ENCODE peak calls at places on chromosome 4, in nine cellular contexts. M is lung; V is left ventricle myocardium inferior; J is Panc1; Y is breast epithelium; L is CD8-positive, alpha-beta T cell; F is IMR-90; I is esophagus muscularis mucosa; C is colonic mucosa. S is an unnamed sample.

GRCh38 chr4:8723222-8723980 is 130.8 kb downstream of the CPZ start:
- DNase-seq in M (no peak), V (no peak), J (no peak), Y (no peak), L (no peak), F (no peak), I (no peak), C (no peak), S (peak; percentile 26)

GRCh38 chr4:140038031-140038533 is 115.9 kb downstream of the MAML3 start:
- DNase-seq in M (no peak), V (no peak), J (no peak), Y (no peak), L (no peak), F (peak; percentile 71), I (no peak), C (no peak), S (no peak)

GRCh38 chr4:19130836-19131235 is 1109.3 kb upstream of the LCORL start:
- DNase-seq in M (no peak), V (no peak), J (no peak), Y (no peak), L (no peak), F (peak; percentile 80), I (no peak), C (no peak), S (no peak)

GRCh38 chr4:151862766-151863165 is 102.0 kb upstream of the GATB start:
- DNase-seq in M (no peak), V (no peak), J (no peak), Y (no peak), L (no peak), F (peak; percentile 13), I (no peak), C (no peak), S (no peak)

GRCh38 chr4:55758081-55758480 is 61.5 kb upstream of the EXOC1L start:
- DNase-seq in M (no peak), V (no peak), J (no peak), Y (no peak), L (no peak), F (no peak), I (no peak), C (no peak), S (no peak)

GRCh38 chr4:39975488-39976089 is 2.1 kb downstream of the PDS5A start:
- DNase-seq in M (no peak), V (no peak), J (no peak), Y (no peak), L (no peak), F (peak; percentile 86), I (no peak), C (no peak), S (no peak)

GRCh38 chr4:118288097-118288496 is 64.7 kb downstream of the PRSS12 start:
- DNase-seq in M (no peak), V (no peak), J (no peak), Y (no peak), L (no peak), F (peak; percentile 97), I (no peak), C (no peak), S (no peak)

GRCh38 chr4:181822005-181822375 is 421.2 kb upstream of the TENM3 start:
- DNase-seq in M (no peak), V (no peak), J (no peak), Y (no peak), L (no peak), F (no peak), I (no peak), C (no peak), S (no peak)

GRCh38 chr4:41976775-41977516 is 4.6 kb upstream of the DCAF4L1 start:
- DNase-seq in M (no peak), V (no peak), J (no peak), Y (no peak), L (no peak), F (peak; percentile 2), I (no peak), C (no peak), S (no peak)

GRCh38 chr4:95534032-95534431 is 14.7 kb downstream of the UNC5C start:
- DNase-seq in M (no peak), V (no peak), J (no peak), Y (no peak), L (no peak), F (no peak), I (no peak), C (no peak), S (no peak)

GRCh38 chr4:156228706-156229105 is 275.0 kb upstream of the CTSO start:
- DNase-seq in M (no peak), V (no peak), J (no peak), Y (no peak), L (no peak), F (peak; percentile 11), I (no peak), C (no peak), S (no peak)

GRCh38 chr4:169005453-169006099 is 4.5 kb downstream of the CBR4 start:
- DNase-seq in M (no peak), V (no peak), J (no peak), Y (no peak), L (no peak), F (peak; percentile 35), I (no peak), C (no peak), S (no peak)

GRCh38 chr4:16199132-16199531 is 27.1 kb downstream of the TAPT1 start:
- DNase-seq in M (no peak), V (no peak), J (no peak), Y (no peak), L (no peak), F (peak; percentile 37), I (no peak), C (no peak), S (no peak)

GRCh38 chr4:156293657-156294297 is 340.1 kb upstream of the CTSO start:
- DNase-seq in M (no peak), V (no peak), J (no peak), Y (no peak), L (no peak), F (peak; percentile 93), I (no peak), C (no peak), S (no peak)

GRCh38 chr4:40747436-40747835 is 2.3 kb upstream of the NSUN7 start:
- DNase-seq in M (no peak), V (no peak), J (no peak), Y (no peak), L (no peak), F (no peak), I (no peak), C (no peak), S (no peak)

GRCh38 chr4:121989715-121990114 is 37.9 kb upstream of the TRPC3 start:
- DNase-seq in M (no peak), V (no peak), J (no peak), Y (no peak), L (no peak), F (peak; percentile 56), I (no peak), C (no peak), S (no peak)

GRCh38 chr4:1572521-1572920 is 111.6 kb downstream of the FAM53A start:
- DNase-seq in M (no peak), V (no peak), J (no peak), Y (no peak), L (peak; percentile 14), F (no peak), I (no peak), C (no peak), S (no peak)

DNA sequence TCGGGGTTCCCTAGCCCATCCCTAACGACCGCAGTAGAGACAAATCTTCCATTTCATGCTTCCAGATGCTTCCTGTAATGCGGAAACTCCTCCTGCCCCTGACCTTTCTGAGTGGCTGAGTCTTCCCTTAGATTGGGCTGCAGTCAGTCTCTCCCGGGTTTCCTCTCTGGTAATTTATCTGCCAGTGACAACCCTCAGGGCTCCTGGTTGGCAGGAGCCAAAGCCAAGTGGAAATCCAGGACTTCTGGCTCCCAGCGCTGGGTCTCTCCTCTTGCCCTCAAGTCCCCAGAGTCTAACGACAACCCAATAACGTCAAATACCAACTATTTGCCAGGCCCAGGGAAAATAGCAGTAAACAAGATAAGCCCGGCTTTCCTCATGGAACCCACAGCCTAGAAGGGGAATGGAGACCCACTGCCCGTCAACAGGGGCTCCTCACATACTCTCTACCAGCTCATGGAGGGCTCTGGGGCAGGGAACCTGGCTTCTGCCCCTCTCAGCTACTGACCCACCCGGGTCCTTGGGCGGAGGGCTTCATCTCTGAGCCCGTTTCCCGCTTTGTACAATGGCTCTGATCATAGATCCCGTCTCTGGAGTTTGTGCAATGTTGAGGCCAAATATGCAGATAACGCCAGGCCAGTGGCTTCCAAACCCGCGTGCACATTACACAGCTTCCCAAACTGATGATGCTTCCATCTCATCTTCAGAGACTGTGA is 1.1 kb upstream of the TBC1D14 start:
- DNase-seq in M (no peak), V (no peak), J (no peak), Y (no peak), L (no peak), F (peak; percentile 50), I (no peak), C (no peak), S (no peak)
- H3K4me1 ChIP-seq in M (peaks cover 25% of the 10 kb centered on the region), V (peaks cover 57% of the 10 kb centered on the region), J (peaks cover 21% of the 10 kb centered on the region), Y (no peaks in the 10 kb centered on the region), L (peaks cover 34% of the 10 kb centered on the region), F (peaks cover 9% of the 10 kb centered on the region), I (peaks cover 22% of the 10 kb centered on the region), C (peaks cover 4% of the 10 kb centered on the region), S (peaks cover 25% of the 10 kb centered on the region)

GRCh38 chr4:188113156-188113555 is 3.8 kb upstream of the TRIML2 start:
- DNase-seq in M (no peak), V (no peak), J (no peak), Y (no peak), L (no peak), F (peak; percentile 28), I (no peak), C (no peak), S (no peak)

GRCh38 chr4:188121530-188121929 is 12.1 kb upstream of the TRIML2 start:
- DNase-seq in M (no peak), V (no peak), J (no peak), Y (no peak), L (no peak), F (no peak), I (no peak), C (no peak), S (no peak)

GRCh38 chr4:188117631-188118030 is 8.2 kb upstream of the TRIML2 start:
- DNase-seq in M (no peak), V (no peak), J (no peak), Y (no peak), L (no peak), F (no peak), I (no peak), C (no peak), S (no peak)
- H3K27me3 ChIP-seq in M (no peaks in the 10 kb centered on the region), V (no peaks in the 10 kb centered on the region), J (no peaks in the 10 kb centered on the region), Y (no peaks in the 10 kb centered on the region), L (no peaks in the 10 kb centered on the region), F (no peaks in the 10 kb centered on the region), I (no peaks in the 10 kb centered on the region), C (no peaks in the 10 kb centered on the region), S (no peaks in the 10 kb centered on the region)

DNA sequence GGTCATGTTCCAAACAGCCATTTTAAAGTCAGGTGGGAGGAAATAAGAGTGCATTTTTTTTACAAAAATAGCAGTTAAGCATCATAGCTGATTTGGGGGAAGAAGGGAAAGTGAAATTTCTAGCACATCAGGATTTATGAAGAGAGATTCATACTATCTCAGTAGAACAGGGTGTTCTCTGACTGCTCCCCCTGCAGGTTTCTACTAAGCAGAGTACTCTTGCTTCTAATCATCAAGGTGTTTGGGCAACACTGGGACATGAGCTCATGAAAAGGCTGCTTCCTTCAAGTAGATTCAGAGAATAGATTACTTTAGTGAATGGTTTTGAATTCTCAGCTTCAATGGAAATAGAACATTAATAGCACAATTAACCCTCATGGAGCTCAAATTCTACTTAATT is 591.4 kb upstream of the PCDH10 start:
- DNase-seq in M (no peak), V (no peak), J (no peak), Y (no peak), L (no peak), F (no peak), I (no peak), C (no peak), S (no peak)
- TF ChIP-seq CTCF in M (no peak), V (no peak), J (no peak), Y (no peak), L (no peak), F (no peak), I (no peak), C (no peak), S (peak; percentile 28)

GRCh38 chr4:76607846-76608245 is 172.8 kb downstream of the SHROOM3 start:
- DNase-seq in M (no peak), V (no peak), J (no peak), Y (no peak), L (no peak), F (no peak), I (no peak), C (no peak), S (no peak)
- H3K4me1 ChIP-seq in M (no peaks in the 10 kb centered on the region), V (peaks cover 54% of the 10 kb centered on the region), J (no peaks in the 10 kb centered on the region), Y (no peaks in the 10 kb centered on the region), L (no peaks in the 10 kb centered on the region), F (peaks cover 13% of the 10 kb centered on the region), I (peaks cover 12% of the 10 kb centered on the region), C (peaks cover 4% of the 10 kb centered on the region), S (peaks cover 40% of the 10 kb centered on the region)

S was measured in Caco-2.